ENCODE peak calls at places on chromosomes 3 and 15, in six cellular contexts. S is GM23338; T is ACHN; O is iPS-NIHi11; K is stimulated activated CD8-positive, alpha-beta memory T cell treated with anti-CD3 and anti-CD28 coated beads, Interleukin-4, amount 100 ng/mL, for 1 hour; M is B cell. F is an unnamed sample.

GRCh38 chr3:104886220-104886995 is 480.3 kb upstream of the ALCAM start:
- DNase-seq in S (no peak), T (no peak), K (no peak), M (no peak), O (no peak), F (no peak)

GRCh38 chr3:133488785-133489367 is 84.6 kb upstream of the CDV3 start:
- DNase-seq in M (no peak), S (no peak), T (peak; percentile 53), K (no peak), O (peak; percentile 63), F (no peak)

GRCh38 chr3:172536993-172537419 is 13.8 kb upstream of the TNFSF10 start:
- DNase-seq in T (no peak), K (no peak), M (no peak), O (no peak), S (no peak), F (no peak)

GRCh38 chr15:60535265-60535664 is 56.3 kb upstream of the ICE2 start:
- DNase-seq in T (no peak), S (peak; percentile 40), K (no peak), O (no peak), M (no peak), F (no peak)

GRCh38 chr3:42804113-42804830 is at the start of gene HIGD1A:
- DNase-seq in S (peak; percentile 98), K (peak; percentile 78), O (peak; percentile 98), M (peak; percentile 94), T (peak; percentile 94), F (peak; percentile 98)

GRCh38 chr3:143657391-143657790 is 190.9 kb downstream of the SLC9A9 start:
- DNase-seq in M (no peak), S (no peak), O (no peak), T (no peak), K (no peak), F (no peak)

GRCh38 chr15:72060687-72061250 is 57.2 kb downstream of the MYO9A start:
- DNase-seq in S (no peak), M (no peak), T (no peak), K (no peak), O (no peak), F (no peak)

GRCh38 chr15:56772868-56773639 is 39.7 kb upstream of the ZNF280D start:
- DNase-seq in S (peak; percentile 61), M (no peak), T (no peak), O (no peak), K (no peak), F (no peak)

GRCh38 chr3:184242297-184242685 is 6.5 kb downstream of the ALG3 start:
- DNase-seq in O (no peak), K (no peak), S (no peak), T (no peak), M (no peak), F (no peak)

GRCh38 chr3:178083906-178084823 is 452.1 kb upstream of the KCNMB2 start:
- DNase-seq in T (peak; percentile 16), O (peak; percentile 36), K (no peak), M (no peak), S (peak; percentile 58), F (no peak)

GRCh38 chr3:18445421-18446066 is 20.4 kb upstream of the SATB1 start:
- DNase-seq in O (no peak), M (peak; percentile 84), K (peak; percentile 57), T (no peak), S (peak; percentile 45), F (no peak)

GRCh38 chr3:23075478-23075877 is 127.6 kb upstream of the UBE2E2 start:
- DNase-seq in O (no peak), T (peak; percentile 4), K (no peak), S (no peak), M (no peak), F (no peak)

GRCh38 chr15:57505056-57505713 is 86.5 kb upstream of the MYZAP start:
- DNase-seq in T (no peak), K (no peak), S (no peak), M (no peak), O (no peak), F (no peak)

GRCh38 chr15:52728899-52729298 is 49.7 kb upstream of the ATOSA start:
- DNase-seq in M (no peak), O (no peak), S (no peak), K (no peak), T (no peak), F (no peak)

GRCh38 chr3:87710511-87710910 is 348.3 kb downstream of the CGGBP1 start:
- DNase-seq in M (no peak), K (no peak), S (no peak), T (no peak), O (no peak), F (no peak)

GRCh38 chr3:181712190-181712504 is 422 bp downstream of the SOX2 start:
- DNase-seq in O (no peak), S (no peak), M (no peak), T (no peak), K (no peak), F (no peak)

GRCh38 chr15:63597033-63597790 is at the start of gene FBXL22:
- DNase-seq in T (no peak), O (no peak), S (peak; percentile 24), K (no peak), M (no peak), F (no peak)

GRCh38 chr15:20353966-20354883 is 187.4 kb downstream of the GOLGA6L6 start:
- DNase-seq in T (no peak), S (no peak), O (no peak), K (no peak), M (no peak), F (no peak)

GRCh38 chr3:66703501-66703900 is 202.7 kb upstream of the LRIG1 start:
- DNase-seq in M (no peak), K (no peak), T (no peak), S (no peak), O (no peak), F (no peak)

GRCh38 chr3:188323067-188323842 is 169.3 kb downstream of the LPP start:
- DNase-seq in T (no peak), M (peak; percentile 18), O (no peak), K (no peak), S (no peak), F (no peak)

GRCh38 chr3:31908391-31909097 is 72.5 kb downstream of the OSBPL10 start:
- DNase-seq in T (peak; percentile 70), M (no peak), S (no peak), K (no peak), O (no peak), F (no peak)

GRCh38 chr3:37993067-37993809 is 2.7 kb downstream of the VILL start:
- DNase-seq in K (no peak), M (no peak), S (no peak), T (no peak), O (no peak), F (no peak)

GRCh38 chr3:152405915-152406802 is 137.4 kb downstream of the MBNL1 start:
- DNase-seq in M (no peak), O (peak; percentile 22), K (no peak), T (no peak), S (no peak), F (no peak)

GRCh38 chr3:186643493-186643892 is 3.3 kb downstream of the FETUB start:
- DNase-seq in T (no peak), S (peak; percentile 30), O (no peak), K (no peak), M (no peak), F (no peak)

GRCh38 chr15:43253431-43254403 is 13.0 kb downstream of the TGM5 start:
- DNase-seq in M (peak; percentile 73), K (no peak), S (no peak), O (no peak), T (peak; percentile 65), F (no peak)

GRCh38 chr3:23219552-23219951 is 16.4 kb downstream of the UBE2E2 start:
- DNase-seq in T (no peak), S (no peak), K (no peak), O (no peak), M (no peak), F (no peak)

GRCh38 chr3:8869613-8870012 is 93.7 kb downstream of the RAD18 start:
- DNase-seq in T (peak; percentile 97), K (no peak), M (no peak), O (no peak), S (no peak), F (no peak)

GRCh38 chr15:69906256-69907185 is 191.2 kb downstream of the TLE3 start:
- DNase-seq in S (no peak), T (no peak), K (no peak), O (no peak), M (no peak), F (no peak)

GRCh38 chr3:193350744-193351143 is 27.8 kb downstream of the ATP13A5 start:
- DNase-seq in M (no peak), O (no peak), S (no peak), K (no peak), T (no peak), F (no peak)

GRCh38 chr3:172154768-172155649 is 115.6 kb downstream of the FNDC3B start:
- DNase-seq in S (no peak), K (no peak), T (no peak), O (no peak), M (no peak), F (no peak)

F was measured in GM12892.